ENCODE peak calls at places on chromosome 14, in eight cellular contexts. O, T, B, R, Q, L, E and V are unnamed samples.

GRCh38 chr14:87901652-87902051 is 91.3 kb downstream of the GALC start:
- DNase-seq in B (no peak), O (no peak), Q (no peak), E (no peak), L (no peak), T (no peak), R (no peak), V (no peak)

GRCh38 chr14:95452890-95453712 is 63.3 kb downstream of the SYNE3 start:
- DNase-seq in L (no peak), O (no peak), B (no peak), T (no peak), Q (peak; percentile 12), E (no peak), R (no peak), V (no peak)

GRCh38 chr14:99809376-99809775 is 16.2 kb downstream of the EML1 start:
- DNase-seq in Q (peak; percentile 90), B (no peak), T (no peak), R (peak; percentile 79), O (no peak), E (peak; percentile 66), L (peak; percentile 80), V (no peak)

GRCh38 chr14:31884238-31884637 is 192.9 kb upstream of the ARHGAP5 start:
- DNase-seq in R (no peak), T (no peak), L (no peak), O (no peak), B (no peak), E (no peak), Q (no peak), V (no peak)

GRCh38 chr14:94028450-94028826 is 2.3 kb downstream of the OTUB2 start:
- DNase-seq in O (no peak), B (peak; percentile 63), Q (no peak), R (no peak), E (no peak), L (no peak), T (peak; percentile 7), V (no peak)

GRCh38 chr14:81245771-81246170 is 25.0 kb upstream of the GTF2A1 start:
- DNase-seq in B (no peak), R (no peak), E (no peak), O (no peak), Q (no peak), L (no peak), T (no peak), V (peak; percentile 24)

GRCh38 chr14:32313977-32314376 is 15.1 kb upstream of the AKAP6 start:
- DNase-seq in B (no peak), T (no peak), L (no peak), E (no peak), R (no peak), Q (no peak), O (no peak), V (no peak)

GRCh38 chr14:52906141-52906601 is 44.7 kb downstream of the FERMT2 start:
- DNase-seq in T (no peak), Q (peak; percentile 94), B (no peak), R (no peak), O (no peak), E (no peak), L (no peak), V (no peak)

GRCh38 chr14:98816195-98816594 is 455.8 kb downstream of the BCL11B start:
- DNase-seq in L (no peak), O (no peak), B (no peak), E (no peak), T (no peak), R (no peak), Q (no peak), V (no peak)

GRCh38 chr14:21748869-21749303 is 75.3 kb upstream of the OR4E1 start:
- DNase-seq in T (peak; percentile 14), R (no peak), Q (peak; percentile 8), L (no peak), E (no peak), B (peak; percentile 53), O (peak; percentile 62), V (peak; percentile 53)

GRCh38 chr14:77003960-77004710 is 24.4 kb downstream of the IRF2BPL start:
- DNase-seq in L (no peak), Q (peak; percentile 33), R (no peak), T (no peak), E (no peak), B (no peak), O (no peak), V (no peak)

GRCh38 chr14:22084393-22085281 is 411.0 kb upstream of the OR4E1 start:
- DNase-seq in Q (peak; percentile 69), T (no peak), R (no peak), O (no peak), E (no peak), L (no peak), B (no peak), V (peak; percentile 55)

GRCh38 chr14:93006484-93007128 is 83.7 kb downstream of the CHGA start:
- DNase-seq in R (no peak), T (no peak), O (no peak), L (no peak), Q (no peak), E (no peak), B (no peak), V (no peak)

GRCh38 chr14:100616854-100617714 is 29.9 kb upstream of the BEGAIN start:
- DNase-seq in E (peak; percentile 11), O (no peak), B (no peak), R (no peak), T (no peak), Q (no peak), L (no peak), V (peak; percentile 64)

GRCh38 chr14:32897724-32898064 is 41.0 kb upstream of the NPAS3 start:
- DNase-seq in Q (no peak), E (no peak), L (no peak), T (no peak), O (no peak), R (no peak), B (no peak), V (no peak)

GRCh38 chr14:54776361-54777001 is 126.1 kb downstream of the GCH1 start:
- DNase-seq in T (peak; percentile 9), L (peak; percentile 59), Q (peak; percentile 68), O (no peak), B (peak; percentile 68), R (peak; percentile 59), E (peak; percentile 78), V (peak; percentile 31)

GRCh38 chr14:64541261-64541970 is 875 bp downstream of the HSPA2 start:
- DNase-seq in E (peak; percentile 67), L (no peak), T (no peak), O (no peak), Q (peak; percentile 4), B (no peak), R (no peak), V (no peak)

GRCh38 chr14:100737526-100737925 is 10.8 kb downstream of the DLK1 start:
- DNase-seq in E (peak; percentile 35), T (no peak), Q (no peak), L (no peak), B (no peak), R (no peak), O (peak; percentile 18), V (no peak)

GRCh38 chr14:51458563-51458955 is 193.2 kb upstream of the FRMD6 start:
- DNase-seq in T (no peak), Q (peak; percentile 74), O (no peak), E (no peak), B (no peak), R (no peak), L (no peak), V (no peak)

GRCh38 chr14:55133416-55133815 is 4.4 kb downstream of the LGALS3 start:
- DNase-seq in T (no peak), L (no peak), R (no peak), O (no peak), Q (peak; percentile 68), E (no peak), B (no peak), V (no peak)

GRCh38 chr14:24317141-24317927 is 6.0 kb downstream of the LTB4R start:
- DNase-seq in L (no peak), B (no peak), Q (no peak), R (no peak), O (no peak), E (no peak), T (no peak), V (no peak)
- H3K27ac ChIP-seq in L (peak overlapping the region; percentile 88), B (no peak overlapping the region), Q (no peak overlapping the region), R (no peak overlapping the region), O (no peak overlapping the region), E (no peak overlapping the region), T (no peak overlapping the region), V (no peak overlapping the region)

DNA sequence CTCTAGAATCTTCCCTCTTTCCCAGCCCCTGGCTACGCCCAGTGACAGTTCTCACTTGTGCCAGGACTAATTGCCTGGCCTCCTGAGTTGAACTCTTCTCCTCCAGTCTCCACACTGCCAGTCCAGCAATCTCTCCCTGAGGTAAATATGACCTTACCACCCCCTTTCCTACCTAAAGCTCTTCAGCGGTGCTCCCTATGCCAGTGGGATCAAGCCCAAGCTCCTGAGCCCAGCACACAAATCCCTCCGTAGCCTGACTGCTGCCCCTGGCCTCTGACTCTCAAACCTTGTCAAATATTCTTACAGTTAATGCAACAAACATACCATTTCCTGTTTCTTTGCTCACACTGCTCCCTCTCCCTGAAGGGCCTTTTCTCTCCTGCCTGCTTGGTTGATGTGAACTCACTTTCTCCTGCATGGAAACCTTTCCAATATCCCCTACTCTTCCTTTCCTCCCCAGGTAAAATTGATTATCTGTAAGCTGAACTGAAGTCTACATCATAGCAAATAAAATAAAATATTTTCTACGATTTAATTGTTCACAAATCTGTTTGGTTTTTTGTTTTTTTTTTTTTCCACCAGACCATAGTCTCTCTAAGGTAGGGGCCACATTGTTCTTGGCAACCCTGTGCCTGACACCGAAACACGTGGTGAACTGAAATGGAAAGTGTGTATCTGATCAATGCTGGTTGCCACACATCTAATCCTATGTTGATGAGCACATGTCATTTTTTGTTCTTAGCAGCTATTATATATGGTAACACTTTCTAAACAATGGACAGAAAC is 147.5 kb downstream of the SLC38A6 start:
- DNase-seq in B (no peak), T (no peak), E (no peak), L (no peak), R (no peak), Q (no peak), O (no peak), V (no peak)
- H3K27ac ChIP-seq in B (no peak overlapping the region), T (no peak overlapping the region), E (no peak overlapping the region), L (no peak overlapping the region), R (peak overlapping the region; percentile 97), Q (no peak overlapping the region), O (no peak overlapping the region), V (no peak overlapping the region)

GRCh38 chr14:69665596-69665995 is 54.2 kb downstream of the SUSD6 start:
- DNase-seq in B (no peak), Q (no peak), E (no peak), R (no peak), L (no peak), T (no peak), O (no peak), V (no peak)
- H3K27ac ChIP-seq in B (no peak overlapping the region), Q (no peak overlapping the region), E (peak overlapping the region; percentile 63), R (peak overlapping the region; percentile 11), L (peak overlapping the region; percentile 75), T (no peak overlapping the region), O (no peak overlapping the region), V (no peak overlapping the region)

GRCh38 chr14:58969951-58970751 is 218.3 kb upstream of the DAAM1 start:
- DNase-seq in B (no peak), E (no peak), Q (no peak), T (no peak), L (no peak), O (peak; percentile 60), R (no peak), V (no peak)
- H3K27ac ChIP-seq in B (no peak overlapping the region), E (no peak overlapping the region), Q (no peak overlapping the region), T (no peak overlapping the region), L (peak overlapping the region; percentile 27), O (peak overlapping the region; percentile 10), R (no peak overlapping the region), V (no peak overlapping the region)